ENCODE peak calls at places on chromosome 2, in ten cellular contexts. One of them, this sample, is unnamed.

GRCh38 chr2:230949966-230950832 is 25.2 kb upstream of the GPR55 start:
- DNase-seq in IMR-90: no peak
- DNase-seq in heart right ventricle: no peak
- DNase-seq in HL-60: no peak
- DNase-seq in AG09309: no peak
- DNase-seq in A673: no peak
- DNase-seq in breast epithelium: no peak
- DNase-seq in cardiac fibroblast: no peak
- DNase-seq in esophagus squamous epithelium: no peak
- DNase-seq in Peyer's patch: no peak
- DNase-seq in this sample: no peak

GRCh38 chr2:7878786-7879515 is 802.9 kb upstream of the ID2 start:
- DNase-seq in Peyer's patch: no peak
- DNase-seq in cardiac fibroblast: peak; percentile 16
- DNase-seq in HL-60: no peak
- DNase-seq in heart right ventricle: no peak
- DNase-seq in esophagus squamous epithelium: no peak
- DNase-seq in AG09309: no peak
- DNase-seq in A673: peak; percentile 33
- DNase-seq in IMR-90: peak; percentile 5
- DNase-seq in breast epithelium: no peak
- DNase-seq in this sample: peak; percentile 9

GRCh38 chr2:3428577-3428976 is 49.1 kb downstream of the TRAPPC12 start:
- DNase-seq in breast epithelium: no peak
- DNase-seq in HL-60: no peak
- DNase-seq in IMR-90: no peak
- DNase-seq in heart right ventricle: no peak
- DNase-seq in cardiac fibroblast: no peak
- DNase-seq in Peyer's patch: no peak
- DNase-seq in A673: no peak
- DNase-seq in esophagus squamous epithelium: no peak
- DNase-seq in AG09309: no peak
- DNase-seq in this sample: no peak

GRCh38 chr2:11157296-11157695 is 2.0 kb downstream of the SLC66A3 start:
- DNase-seq in breast epithelium: no peak
- DNase-seq in esophagus squamous epithelium: no peak
- DNase-seq in Peyer's patch: no peak
- DNase-seq in heart right ventricle: no peak
- DNase-seq in A673: no peak
- DNase-seq in HL-60: no peak
- DNase-seq in cardiac fibroblast: no peak
- DNase-seq in AG09309: no peak
- DNase-seq in IMR-90: no peak
- DNase-seq in this sample: no peak

GRCh38 chr2:18476484-18476883 is 84.0 kb downstream of the RDH14 start:
- DNase-seq in Peyer's patch: no peak
- DNase-seq in esophagus squamous epithelium: no peak
- DNase-seq in heart right ventricle: no peak
- DNase-seq in A673: no peak
- DNase-seq in AG09309: no peak
- DNase-seq in cardiac fibroblast: no peak
- DNase-seq in HL-60: no peak
- DNase-seq in IMR-90: no peak
- DNase-seq in breast epithelium: no peak
- DNase-seq in this sample: no peak

GRCh38 chr2:29522951-29523669 is 398.3 kb downstream of the ALK start:
- DNase-seq in A673: no peak
- DNase-seq in HL-60: no peak
- DNase-seq in esophagus squamous epithelium: no peak
- DNase-seq in breast epithelium: no peak
- DNase-seq in Peyer's patch: no peak
- DNase-seq in cardiac fibroblast: peak; percentile 74
- DNase-seq in IMR-90: peak; percentile 86
- DNase-seq in AG09309: no peak
- DNase-seq in heart right ventricle: no peak
- DNase-seq in this sample: peak; percentile 29

GRCh38 chr2:109554758-109555157 is 59.0 kb downstream of the SEPTIN10 start:
- DNase-seq in esophagus squamous epithelium: no peak
- DNase-seq in Peyer's patch: no peak
- DNase-seq in breast epithelium: no peak
- DNase-seq in heart right ventricle: no peak
- DNase-seq in HL-60: no peak
- DNase-seq in A673: no peak
- DNase-seq in IMR-90: no peak
- DNase-seq in AG09309: no peak
- DNase-seq in cardiac fibroblast: no peak
- DNase-seq in this sample: no peak

GRCh38 chr2:64104944-64105343 is 39.3 kb downstream of the PELI1 start:
- DNase-seq in heart right ventricle: no peak
- DNase-seq in breast epithelium: no peak
- DNase-seq in A673: no peak
- DNase-seq in esophagus squamous epithelium: no peak
- DNase-seq in HL-60: no peak
- DNase-seq in cardiac fibroblast: no peak
- DNase-seq in AG09309: no peak
- DNase-seq in IMR-90: no peak
- DNase-seq in Peyer's patch: no peak
- DNase-seq in this sample: no peak

GRCh38 chr2:215022418-215022817 is 116.0 kb downstream of the ABCA12 start:
- DNase-seq in esophagus squamous epithelium: no peak
- DNase-seq in AG09309: peak; percentile 47
- DNase-seq in IMR-90: peak; percentile 3
- DNase-seq in A673: peak; percentile 48
- DNase-seq in cardiac fibroblast: peak; percentile 32
- DNase-seq in breast epithelium: no peak
- DNase-seq in Peyer's patch: no peak
- DNase-seq in heart right ventricle: no peak
- DNase-seq in HL-60: no peak
- DNase-seq in this sample: peak; percentile 12

GRCh38 chr2:29509397-29509796 is 394.2 kb downstream of the CLIP4 start:
- DNase-seq in breast epithelium: no peak
- DNase-seq in AG09309: no peak
- DNase-seq in Peyer's patch: no peak
- DNase-seq in IMR-90: peak; percentile 33
- DNase-seq in A673: no peak
- DNase-seq in HL-60: no peak
- DNase-seq in esophagus squamous epithelium: no peak
- DNase-seq in heart right ventricle: no peak
- DNase-seq in cardiac fibroblast: no peak
- DNase-seq in this sample: peak; percentile 31

DNA sequence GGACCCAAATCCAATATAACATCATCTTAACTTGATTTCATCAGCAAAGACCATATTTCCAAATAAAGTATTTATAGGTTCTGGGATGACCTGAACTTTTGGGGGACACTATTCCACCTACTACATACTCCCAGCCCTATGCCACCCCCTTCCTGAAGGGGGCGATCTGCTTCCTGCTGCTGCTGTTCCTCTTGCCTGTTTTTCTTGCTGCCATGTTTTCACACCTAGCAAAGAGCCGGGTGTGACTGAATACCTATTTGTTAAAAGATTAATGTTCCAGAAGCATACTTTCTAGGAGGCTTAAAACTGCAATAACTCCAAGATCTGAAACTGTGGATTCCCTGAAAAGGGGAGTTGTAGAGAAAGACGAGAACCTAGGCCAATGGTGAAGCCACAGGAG is 89.7 kb downstream of the ICOS start:
- DNase-seq in esophagus squamous epithelium: no peak
- DNase-seq in A673: no peak
- DNase-seq in heart right ventricle: no peak
- DNase-seq in HL-60: no peak
- DNase-seq in IMR-90: no peak
- DNase-seq in breast epithelium: no peak
- DNase-seq in AG09309: no peak
- DNase-seq in Peyer's patch: no peak
- DNase-seq in cardiac fibroblast: no peak
- DNase-seq in this sample: no peak
- TF ChIP-seq CTCF in esophagus squamous epithelium: no peak
- TF ChIP-seq CTCF in A673: peak; percentile 57
- TF ChIP-seq CTCF in heart right ventricle: no peak
- TF ChIP-seq CTCF in HL-60: peak; percentile 8
- TF ChIP-seq CTCF in IMR-90: no peak
- TF ChIP-seq CTCF in breast epithelium: no peak
- TF ChIP-seq CTCF in AG09309: peak; percentile 26
- TF ChIP-seq CTCF in Peyer's patch: no peak
- TF ChIP-seq CTCF in cardiac fibroblast: peak; percentile 29
- TF ChIP-seq CTCF in this sample: peak; percentile 12

GRCh38 chr2:232666051-232666805 is 30.9 kb upstream of the GIGYF2 start:
- DNase-seq in heart right ventricle: no peak
- DNase-seq in HL-60: no peak
- DNase-seq in Peyer's patch: no peak
- DNase-seq in esophagus squamous epithelium: no peak
- DNase-seq in IMR-90: no peak
- DNase-seq in breast epithelium: no peak
- DNase-seq in AG09309: no peak
- DNase-seq in A673: no peak
- DNase-seq in cardiac fibroblast: no peak
- DNase-seq in this sample: no peak
- H3K4me3 ChIP-seq in heart right ventricle: no peak overlapping the region
- H3K4me3 ChIP-seq in HL-60: no peak overlapping the region
- H3K4me3 ChIP-seq in Peyer's patch: no peak overlapping the region
- H3K4me3 ChIP-seq in esophagus squamous epithelium: no peak overlapping the region
- H3K4me3 ChIP-seq in IMR-90: no peak overlapping the region
- H3K4me3 ChIP-seq in breast epithelium: no peak overlapping the region
- H3K4me3 ChIP-seq in AG09309: no peak overlapping the region
- H3K4me3 ChIP-seq in A673: no peak overlapping the region
- H3K4me3 ChIP-seq in cardiac fibroblast: no peak overlapping the region
- H3K4me3 ChIP-seq in this sample: no peak overlapping the region

DNA sequence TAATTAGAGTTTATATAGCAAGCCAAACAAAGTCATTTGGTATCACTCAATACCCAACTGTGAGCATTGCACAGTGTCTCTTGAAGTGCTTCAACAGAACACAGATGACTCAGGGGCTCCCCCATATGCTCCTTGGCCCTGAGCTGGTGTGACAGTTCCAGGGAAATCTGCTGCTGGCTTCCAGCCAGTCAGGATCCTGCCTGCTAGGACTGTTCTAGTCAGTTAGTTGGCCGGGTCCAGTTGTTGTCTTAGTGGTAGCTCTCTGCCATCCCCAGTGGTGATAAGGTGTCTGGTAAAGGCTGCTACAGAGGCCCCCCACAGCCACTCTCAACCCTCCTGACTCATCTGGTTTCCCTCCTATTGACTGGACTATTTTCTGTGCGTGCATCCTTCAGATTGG is 100.3 kb downstream of the IRS1 start:
- DNase-seq in A673: peak; percentile 26
- DNase-seq in Peyer's patch: no peak
- DNase-seq in breast epithelium: peak; percentile 29
- DNase-seq in HL-60: no peak
- DNase-seq in IMR-90: peak; percentile 59
- DNase-seq in AG09309: no peak
- DNase-seq in heart right ventricle: peak; percentile 71
- DNase-seq in cardiac fibroblast: peak; percentile 68
- DNase-seq in esophagus squamous epithelium: no peak
- DNase-seq in this sample: peak; percentile 59
- TF ChIP-seq CTCF in A673: no peak
- TF ChIP-seq CTCF in Peyer's patch: no peak
- TF ChIP-seq CTCF in breast epithelium: no peak
- TF ChIP-seq CTCF in HL-60: no peak
- TF ChIP-seq CTCF in IMR-90: no peak
- TF ChIP-seq CTCF in AG09309: peak; percentile 7
- TF ChIP-seq CTCF in heart right ventricle: peak; percentile 32
- TF ChIP-seq CTCF in cardiac fibroblast: peak; percentile 12
- TF ChIP-seq CTCF in esophagus squamous epithelium: no peak
- TF ChIP-seq CTCF in this sample: no peak

GRCh38 chr2:240569998-240570530 is 1.8 kb downstream of the RNPEPL1 start:
- DNase-seq in AG09309: no peak
- DNase-seq in HL-60: no peak
- DNase-seq in A673: no peak
- DNase-seq in heart right ventricle: no peak
- DNase-seq in cardiac fibroblast: no peak
- DNase-seq in breast epithelium: no peak
- DNase-seq in esophagus squamous epithelium: no peak
- DNase-seq in Peyer's patch: peak; percentile 40
- DNase-seq in IMR-90: no peak
- DNase-seq in this sample: no peak
- H3K4me3 ChIP-seq in AG09309: no peak overlapping the region
- H3K4me3 ChIP-seq in HL-60: no peak overlapping the region
- H3K4me3 ChIP-seq in A673: no peak overlapping the region
- H3K4me3 ChIP-seq in heart right ventricle: no peak overlapping the region
- H3K4me3 ChIP-seq in cardiac fibroblast: no peak overlapping the region
- H3K4me3 ChIP-seq in breast epithelium: peak overlapping the region; percentile 71
- H3K4me3 ChIP-seq in esophagus squamous epithelium: peak overlapping the region; percentile 51
- H3K4me3 ChIP-seq in Peyer's patch: peak overlapping the region; percentile 75
- H3K4me3 ChIP-seq in IMR-90: no peak overlapping the region
- H3K4me3 ChIP-seq in this sample: peak overlapping the region; percentile 68

DNA sequence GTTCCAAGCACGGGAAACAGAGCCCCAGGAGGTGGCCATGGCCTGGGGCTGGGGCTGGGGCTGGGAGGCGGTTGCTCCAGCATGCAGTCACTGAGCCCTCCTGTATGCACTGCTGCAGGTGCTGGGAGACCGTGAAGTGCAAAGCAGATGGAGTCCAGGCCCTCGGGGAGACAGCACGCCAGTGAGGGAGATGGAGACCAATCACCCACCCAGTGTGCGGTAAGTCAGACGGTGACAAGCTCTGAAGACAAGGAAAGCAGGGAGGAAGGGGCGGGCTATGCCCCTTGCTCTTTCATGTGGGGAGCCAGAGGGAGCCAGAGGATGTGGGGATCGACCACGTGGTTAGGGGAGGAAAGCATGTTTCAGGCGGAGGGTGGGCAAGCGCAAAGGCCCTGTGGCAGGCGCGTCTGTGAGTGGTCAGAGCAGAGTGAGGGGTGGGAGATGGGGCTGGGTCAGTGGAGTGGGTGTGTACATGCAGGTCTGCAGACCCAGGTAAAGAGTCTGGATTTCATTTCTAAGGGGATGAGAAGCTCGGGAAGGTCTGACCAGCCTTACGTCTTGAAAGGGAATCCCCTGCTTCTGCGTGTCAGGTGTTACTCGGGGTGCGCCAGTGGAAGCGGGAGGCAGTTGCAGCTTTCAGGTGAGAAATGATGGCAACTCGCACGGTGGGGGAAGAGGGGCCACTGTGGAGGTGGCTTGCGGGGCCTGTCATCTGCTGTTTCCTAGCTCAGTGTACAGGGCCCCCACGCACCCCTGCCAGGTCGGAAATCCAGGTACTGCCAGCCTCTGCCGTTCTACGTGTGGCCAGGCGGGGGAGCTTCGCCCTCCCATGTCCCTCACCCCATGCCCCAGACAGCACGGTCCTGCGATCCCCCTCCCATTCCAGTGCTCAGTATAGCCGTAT is 19.4 kb downstream of the RRM2 start:
- DNase-seq in A673: no peak
- DNase-seq in AG09309: no peak
- DNase-seq in cardiac fibroblast: peak; percentile 14
- DNase-seq in esophagus squamous epithelium: no peak
- DNase-seq in IMR-90: no peak
- DNase-seq in heart right ventricle: peak; percentile 38
- DNase-seq in HL-60: no peak
- DNase-seq in breast epithelium: no peak
- DNase-seq in Peyer's patch: peak; percentile 72
- DNase-seq in this sample: no peak
- TF ChIP-seq CTCF in A673: peak; percentile 55
- TF ChIP-seq CTCF in AG09309: peak; percentile 57
- TF ChIP-seq CTCF in cardiac fibroblast: peak; percentile 45
- TF ChIP-seq CTCF in esophagus squamous epithelium: peak; percentile 37
- TF ChIP-seq CTCF in IMR-90: peak; percentile 45
- TF ChIP-seq CTCF in heart right ventricle: peak; percentile 60
- TF ChIP-seq CTCF in HL-60: peak; percentile 13
- TF ChIP-seq CTCF in breast epithelium: peak; percentile 46
- TF ChIP-seq CTCF in Peyer's patch: no peak
- TF ChIP-seq CTCF in this sample: peak; percentile 49

This sample was measured in AG10803.